ENCODE peak calls at places on chromosomes 3 and 15, in seven cellular contexts. T is colonic mucosa; B is fibroblast of lung; N is GM23338; P is CD8-positive, alpha-beta T cell; L is heart right ventricle; O is choroid plexus epithelial cell. G is an unnamed sample.

GRCh38 chr3:30620402-30621360 is 14.3 kb downstream of the TGFBR2 start:
- DNase-seq in O (no peak), N (no peak), B (no peak), P (no peak), T (no peak), L (no peak), G (no peak)

GRCh38 chr3:105728913-105729312 is 139.9 kb downstream of the CBLB start:
- DNase-seq in N (no peak), T (no peak), O (peak), L (no peak), P (no peak), B (no peak), G (no peak)

GRCh38 chr15:93987068-93987467 is 244.3 kb upstream of the MCTP2 start:
- DNase-seq in N (no peak), O (no peak), T (no peak), B (no peak), L (no peak), P (peak), G (no peak)

GRCh38 chr15:47715856-47716445 is 1.4 kb upstream of the SEMA6D start:
- DNase-seq in O (peak), P (no peak), T (peak), N (no peak), B (peak), L (peak), G (no peak)

GRCh38 chr3:182516597-182517336 is 276.5 kb upstream of the ATP11B start:
- DNase-seq in N (no peak), T (no peak), O (no peak), P (no peak), L (no peak), B (no peak), G (no peak)

GRCh38 chr3:196198771-196199753 is 12.1 kb downstream of the ZDHHC19 start:
- DNase-seq in L (no peak), O (no peak), B (no peak), T (no peak), N (peak), P (no peak), G (no peak)

GRCh38 chr15:39242345-39242744 is 338.5 kb upstream of the THBS1 start:
- DNase-seq in O (no peak), T (no peak), N (no peak), B (peak), P (no peak), L (peak), G (no peak)

GRCh38 chr15:65383991-65384390 is 6.2 kb upstream of the IGDCC3 start:
- DNase-seq in O (no peak), T (no peak), L (no peak), P (no peak), N (no peak), B (no peak), G (no peak)

GRCh38 chr15:75685195-75685594 is 27.5 kb downstream of the CSPG4 start:
- DNase-seq in N (no peak), B (no peak), O (no peak), L (no peak), P (no peak), T (no peak), G (no peak)

GRCh38 chr3:27657871-27658270 is 64.3 kb downstream of the EOMES start:
- DNase-seq in T (no peak), O (no peak), P (no peak), N (no peak), L (no peak), B (no peak), G (no peak)

GRCh38 chr15:65532738-65533051 is 2.4 kb downstream of the HACD3 start:
- DNase-seq in P (no peak), N (no peak), L (no peak), B (peak), O (peak), T (no peak), G (no peak)

GRCh38 chr15:69244798-69245197 is 53.9 kb upstream of the PAQR5 start:
- DNase-seq in N (no peak), L (no peak), O (no peak), P (no peak), T (no peak), B (no peak), G (no peak)

GRCh38 chr3:38980972-38981371 is 70.8 kb downstream of the SCN11A start:
- DNase-seq in N (no peak), L (no peak), P (no peak), B (no peak), O (no peak), T (no peak), G (no peak)

GRCh38 chr3:117788086-117788485 is 1078.5 kb downstream of the TUSC7 start:
- DNase-seq in B (peak), O (peak), N (peak), T (no peak), P (no peak), L (no peak), G (no peak)

GRCh38 chr3:159902531-159903314 is 85.9 kb upstream of the IL12A start:
- DNase-seq in B (no peak), T (no peak), O (no peak), L (no peak), N (peak), P (no peak), G (no peak)

GRCh38 chr3:14687360-14687759 is 12.4 kb downstream of the C3orf20 start:
- DNase-seq in L (no peak), P (no peak), N (peak), T (no peak), O (no peak), B (no peak), G (no peak)

GRCh38 chr15:94080416-94080815 is 150.9 kb upstream of the MCTP2 start:
- DNase-seq in B (peak), O (peak), T (no peak), P (no peak), L (peak), N (peak), G (peak)

GRCh38 chr3:94862703-94863102 is 799.8 kb downstream of the NSUN3 start:
- DNase-seq in T (no peak), B (no peak), O (peak), P (no peak), N (peak), L (no peak), G (no peak)

GRCh38 chr3:129583289-129583688 is 23.2 kb downstream of the PLXND1 start:
- DNase-seq in P (no peak), L (no peak), B (no peak), T (no peak), N (no peak), O (no peak), G (no peak)

GRCh38 chr15:69723404-69724097 is 270.9 kb downstream of the RPLP1 start:
- DNase-seq in O (no peak), N (peak), T (no peak), B (no peak), P (no peak), L (no peak), G (peak)

GRCh38 chr3:30315452-30315851 is 290.9 kb upstream of the TGFBR2 start:
- DNase-seq in B (no peak), L (no peak), T (no peak), O (peak), P (no peak), N (no peak), G (no peak)

GRCh38 chr3:62373215-62373614 is at the start of gene FEZF2:
- DNase-seq in T (no peak), L (no peak), P (no peak), O (no peak), B (no peak), N (peak), G (no peak)

GRCh38 chr3:151219056-151219455 is 16.0 kb upstream of the GPR171 start:
- DNase-seq in T (no peak), L (no peak), P (no peak), O (peak), B (peak), N (no peak), G (no peak)

GRCh38 chr3:105304487-105304886 is 62.2 kb upstream of the ALCAM start:
- DNase-seq in L (no peak), P (no peak), T (no peak), B (no peak), O (peak), N (no peak), G (no peak)

GRCh38 chr3:141646760-141647561 is 91.1 kb upstream of the RNF7 start:
- DNase-seq in L (peak), T (peak), B (peak), N (peak), P (no peak), O (peak), G (no peak)

GRCh38 chr3:128317698-128318231 is 148.9 kb downstream of the DNAJB8 start:
- DNase-seq in B (peak), T (peak), P (no peak), L (no peak), O (peak), N (no peak), G (no peak)

GRCh38 chr3:109532257-109533216 is 195.2 kb upstream of the DPPA4 start:
- DNase-seq in P (peak), O (peak), L (no peak), B (peak), N (peak), T (peak), G (no peak)

GRCh38 chr3:143753456-143753855 is 94.8 kb downstream of the SLC9A9 start:
- DNase-seq in B (no peak), P (no peak), O (no peak), T (no peak), L (no peak), N (no peak), G (no peak)

GRCh38 chr3:7504886-7505775 is 644.2 kb downstream of the GRM7 start:
- DNase-seq in L (peak), P (no peak), N (peak), B (peak), O (peak), T (no peak), G (no peak)

GRCh38 chr3:189529468-189529867 is 101.7 kb upstream of the TP63 start:
- DNase-seq in L (no peak), T (no peak), P (no peak), N (no peak), B (no peak), O (no peak), G (no peak)

GRCh38 chr15:71811752-71812735 is 1.7 kb downstream of the NR2E3 start:
- DNase-seq in L (no peak), B (no peak), O (no peak), P (no peak), N (no peak), T (no peak), G (no peak)

GRCh38 chr3:10189557-10190374 is 25.0 kb downstream of the IRAK2 start:
- DNase-seq in L (peak), O (peak), B (peak), N (no peak), T (peak), P (no peak), G (peak)

GRCh38 chr15:72740202-72740601 is 43.4 kb downstream of the ADPGK start:
- DNase-seq in L (no peak), N (no peak), T (no peak), O (no peak), B (no peak), P (no peak), G (no peak)

GRCh38 chr15:31461911-31462480 is 135.4 kb downstream of the KLF13 start:
- DNase-seq in P (no peak), L (no peak), T (no peak), B (no peak), O (peak), N (peak), G (no peak)

GRCh38 chr15:48395532-48396011 is 64.3 kb downstream of the DUT start:
- DNase-seq in T (no peak), B (peak), L (peak), N (no peak), P (no peak), O (peak), G (peak)

GRCh38 chr15:85667491-85668424 is 127.0 kb downstream of the KLHL25 start:
- DNase-seq in O (peak), T (peak), N (no peak), B (peak), L (peak), P (peak), G (no peak)

GRCh38 chr3:187952849-187953248 is 201.1 kb upstream of the LPP start:
- DNase-seq in T (no peak), P (no peak), N (no peak), O (no peak), B (no peak), L (no peak), G (no peak)

GRCh38 chr3:194265996-194266657 is 85.0 kb downstream of the CPN2 start:
- DNase-seq in N (no peak), O (peak), B (peak), L (peak), P (no peak), T (peak), G (no peak)

GRCh38 chr3:51269466-51269865 is 115.6 kb upstream of the MANF start:
- DNase-seq in N (no peak), P (no peak), B (peak), O (peak), L (no peak), T (no peak), G (no peak)
- H3K4me3 ChIP-seq in N (no peak), P (no peak), B (no peak), O (no peak), L (no peak), T (no peak), G (no peak)

DNA sequence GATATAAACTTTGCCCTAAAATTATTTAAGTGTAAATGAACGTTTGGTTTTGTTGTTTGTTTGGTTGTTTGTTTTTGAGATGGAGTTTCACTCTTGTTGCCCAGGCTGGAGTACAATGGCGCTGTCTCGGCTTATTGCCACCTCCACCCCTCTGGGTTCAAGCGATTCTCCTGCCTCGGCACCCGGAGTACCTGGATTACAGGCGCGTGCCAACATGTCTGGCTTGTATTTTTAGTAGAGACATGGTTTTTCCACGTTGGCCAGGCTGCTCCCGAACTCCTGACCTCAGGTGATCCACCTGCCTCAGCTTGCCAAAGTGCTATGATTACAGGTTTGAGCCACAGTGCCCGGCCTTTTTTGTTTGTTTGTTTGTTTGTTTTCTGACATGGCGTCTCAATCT is 87.9 kb upstream of the CHD2 start:
- DNase-seq in P (no peak), T (peak), N (no peak), O (no peak), B (no peak), L (no peak), G (no peak)
- H3K4me3 ChIP-seq in P (no peak), T (no peak), N (no peak), O (no peak), B (no peak), L (no peak), G (peak)

GRCh38 chr3:146395164-146395563 is 74.2 kb downstream of the PLSCR2 start:
- DNase-seq in N (no peak), B (no peak), L (no peak), P (no peak), O (no peak), T (no peak), G (no peak)

GRCh38 chr3:146390967-146391366 is 78.4 kb downstream of the PLSCR2 start:
- DNase-seq in B (peak), N (no peak), O (peak), P (no peak), T (peak), L (peak), G (no peak)

DNA sequence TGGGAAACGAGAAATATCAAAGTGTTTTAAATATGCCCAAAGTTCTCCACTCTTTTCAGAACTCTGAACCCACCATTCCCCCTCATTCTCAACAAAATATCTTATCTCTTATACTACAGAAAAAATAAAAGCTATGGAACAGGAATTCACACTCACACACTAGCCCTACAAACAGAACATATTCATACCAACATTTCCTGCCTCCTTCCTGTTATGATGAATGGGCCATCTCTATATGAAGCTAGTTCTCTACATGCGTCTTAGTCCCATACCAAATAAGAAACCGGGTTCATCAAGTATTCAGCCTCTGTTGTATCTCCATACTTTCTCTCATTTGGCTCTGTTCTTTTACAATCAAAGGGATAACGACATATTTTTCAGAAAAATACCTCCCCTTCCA is 72.6 kb downstream of the PLSCR2 start:
- DNase-seq in T (no peak), P (no peak), O (no peak), B (no peak), N (no peak), L (no peak), G (no peak)
- H3K4me3 ChIP-seq in T (no peak), P (no peak), O (no peak), B (no peak), N (no peak), L (no peak), G (no peak)

DNA sequence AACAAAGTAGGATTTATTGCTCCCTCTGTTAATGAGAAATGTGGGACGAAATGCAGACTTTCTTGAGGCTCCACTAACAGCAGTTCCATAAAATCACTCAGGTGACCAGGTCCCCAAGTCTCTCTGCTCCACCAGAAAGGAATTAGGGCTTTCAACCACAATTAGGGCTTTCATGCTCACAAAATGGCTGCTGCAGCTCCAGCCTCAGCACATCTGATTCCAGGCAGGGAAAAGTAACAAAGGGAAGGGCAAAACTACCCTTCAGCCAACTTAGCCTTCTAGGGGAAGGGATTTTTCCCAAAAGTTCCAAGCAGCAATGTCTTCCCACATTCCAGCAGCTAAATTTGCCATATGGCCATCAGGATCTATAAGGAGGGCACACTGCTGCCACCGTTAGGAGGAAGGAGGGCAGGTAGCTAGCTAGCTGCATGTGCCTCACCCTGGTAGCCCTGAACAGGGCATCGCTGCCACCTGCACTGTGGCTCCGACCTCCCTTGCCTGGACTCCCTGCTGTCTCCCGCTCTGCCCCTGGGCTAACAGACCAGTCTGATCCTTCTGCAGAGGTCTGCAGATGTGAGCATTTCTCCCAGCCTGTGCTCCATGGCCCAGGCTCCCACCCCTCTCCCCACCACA is 12.8 kb downstream of the CFAP100 start:
- DNase-seq in T (peak), P (no peak), N (no peak), O (no peak), L (no peak), B (no peak), G (no peak)
- H3K4me3 ChIP-seq in T (no peak), P (no peak), N (no peak), O (no peak), L (no peak), B (no peak), G (no peak)

GRCh38 chr3:146470424-146470990 is 1.1 kb upstream of the PLSCR2 start:
- DNase-seq in N (peak), T (peak), B (no peak), L (no peak), O (no peak), P (no peak), G (no peak)
- H3K4me3 ChIP-seq in N (peak), T (no peak), B (no peak), L (no peak), O (no peak), P (no peak), G (no peak)

GRCh38 chr3:71135373-71136088 is 448.0 kb downstream of the FOXP1 start:
- DNase-seq in O (peak), B (peak), L (no peak), N (no peak), T (no peak), P (no peak), G (no peak)
- H3K4me3 ChIP-seq in O (no peak), B (no peak), L (no peak), N (no peak), T (no peak), P (no peak), G (no peak)

GRCh38 chr3:17011774-17012338 is 127.1 kb downstream of the PLCL2 start:
- DNase-seq in O (no peak), B (no peak), T (no peak), N (no peak), L (no peak), P (no peak), G (no peak)

GRCh38 chr3:17003457-17003856 is 118.7 kb downstream of the PLCL2 start:
- DNase-seq in B (no peak), N (no peak), O (no peak), P (no peak), T (no peak), L (no peak), G (no peak)

GRCh38 chr3:17009831-17010230 is 125.1 kb downstream of the PLCL2 start:
- DNase-seq in B (peak), O (no peak), T (no peak), N (no peak), L (no peak), P (no peak), G (no peak)

GRCh38 chr3:17006143-17006839 is 121.5 kb downstream of the PLCL2 start:
- DNase-seq in O (no peak), L (no peak), P (no peak), B (no peak), T (no peak), N (no peak), G (no peak)
- H3K4me3 ChIP-seq in O (no peak), L (no peak), P (no peak), B (no peak), T (no peak), N (no peak), G (no peak)

GRCh38 chr3:46974421-46975227 is 1.9 kb downstream of the CCDC12 start:
- DNase-seq in P (no peak), T (no peak), O (no peak), L (no peak), B (no peak), N (no peak), G (no peak)
- H3K4me3 ChIP-seq in P (no peak), T (peak), O (no peak), L (no peak), B (peak), N (peak), G (peak)